ENCODE peak calls at places on chromosomes 16 and 17, in ten cellular contexts. O, T, G, H, J, M, Q, W, L and K are unnamed samples.

GRCh38 chr17:48541574-48542113 is 3.3 kb downstream of the HOXB2 start:
- DNase-seq in O (no peak), T (no peak), G (peak), H (no peak), J (peak), M (peak), Q (peak), W (peak), L (peak), K (no peak)

GRCh38 chr17:40319651-40320550 is 10.9 kb downstream of the RARA start:
- DNase-seq in O (no peak), T (no peak), G (no peak), H (no peak), J (no peak), M (no peak), Q (no peak), W (no peak), L (peak), K (no peak)

GRCh38 chr16:67893791-67894399 is 841 bp downstream of the PSKH1 start:
- DNase-seq in O (no peak), T (no peak), G (no peak), H (no peak), J (no peak), M (no peak), Q (no peak), W (no peak), L (no peak), K (no peak)

GRCh38 chr17:22267019-22267418 is 574.7 kb downstream of the KCNJ18 start:
- DNase-seq in O (no peak), T (no peak), G (no peak), H (no peak), J (no peak), M (no peak), Q (no peak), W (no peak), L (no peak), K (no peak)

GRCh38 chr17:48611681-48612455 is 1.1 kb upstream of the HOXB7 start:
- DNase-seq in O (no peak), T (peak), G (no peak), H (no peak), J (no peak), M (no peak), Q (peak), W (peak), L (peak), K (no peak)

GRCh38 chr17:28503420-28503819 is 2.7 kb upstream of the FOXN1 start:
- DNase-seq in O (no peak), T (no peak), G (no peak), H (no peak), J (no peak), M (no peak), Q (no peak), W (no peak), L (no peak), K (no peak)

GRCh38 chr17:80023261-80024205 is 12.1 kb downstream of the TBC1D16 start:
- DNase-seq in O (no peak), T (no peak), G (no peak), H (peak), J (no peak), M (no peak), Q (peak), W (no peak), L (no peak), K (no peak)

GRCh38 chr17:77675411-77675810 is 283.1 kb upstream of the TNRC6C start:
- DNase-seq in O (no peak), T (no peak), G (no peak), H (no peak), J (no peak), M (no peak), Q (no peak), W (no peak), L (no peak), K (no peak)

GRCh38 chr17:38540514-38540913 is 65.2 kb downstream of the SRCIN1 start:
- DNase-seq in O (no peak), T (no peak), G (no peak), H (no peak), J (no peak), M (no peak), Q (no peak), W (no peak), L (no peak), K (no peak)